ENCODE peak calls at places on chromosomes 7 and 10, in five cellular contexts. One of them, this sample, is unnamed. For H3K9me3, the result is how much of the 10 kb centered on the place peaks cover.

GRCh38 chr7:123241809-123242208 is 42.0 kb upstream of the SLC13A1 start:
- DNase-seq in neuronal stem cell: no peak
- DNase-seq in fibroblast of lung: no peak
- DNase-seq in aorta: no peak
- DNase-seq in upper lobe of right lung: no peak
- DNase-seq in this sample: no peak

GRCh38 chr10:97454330-97455036 is 8.5 kb downstream of the ZDHHC16 start:
- DNase-seq in neuronal stem cell: no peak
- DNase-seq in fibroblast of lung: peak
- DNase-seq in aorta: no peak
- DNase-seq in upper lobe of right lung: no peak
- DNase-seq in this sample: no peak

GRCh38 chr7:39192476-39192875 is 214.8 kb downstream of the POU6F2 start:
- DNase-seq in neuronal stem cell: no peak
- DNase-seq in fibroblast of lung: no peak
- DNase-seq in aorta: no peak
- DNase-seq in upper lobe of right lung: no peak
- DNase-seq in this sample: no peak

GRCh38 chr7:79361214-79361613 is 92.3 kb downstream of the MAGI2 start:
- DNase-seq in neuronal stem cell: no peak
- DNase-seq in fibroblast of lung: no peak
- DNase-seq in aorta: no peak
- DNase-seq in upper lobe of right lung: no peak
- DNase-seq in this sample: no peak

GRCh38 chr7:139771001-139771956 is 6.5 kb downstream of the HIPK2 start:
- DNase-seq in neuronal stem cell: no peak
- DNase-seq in fibroblast of lung: peak
- DNase-seq in aorta: no peak
- DNase-seq in upper lobe of right lung: no peak
- DNase-seq in this sample: no peak

GRCh38 chr10:90805211-90805610 is 52.6 kb downstream of the HTR7 start:
- DNase-seq in neuronal stem cell: no peak
- DNase-seq in fibroblast of lung: no peak
- DNase-seq in aorta: no peak
- DNase-seq in upper lobe of right lung: no peak
- DNase-seq in this sample: no peak

GRCh38 chr10:100683004-100683403 is 62.4 kb upstream of the PAX2 start:
- DNase-seq in neuronal stem cell: no peak
- DNase-seq in fibroblast of lung: no peak
- DNase-seq in aorta: no peak
- DNase-seq in upper lobe of right lung: no peak
- DNase-seq in this sample: no peak

GRCh38 chr10:14648042-14648765 is 126.5 kb downstream of the FAM107B start:
- DNase-seq in neuronal stem cell: peak
- DNase-seq in fibroblast of lung: peak
- DNase-seq in aorta: peak
- DNase-seq in upper lobe of right lung: peak
- DNase-seq in this sample: peak

GRCh38 chr10:3071405-3072198 is 4.3 kb downstream of the PFKP start:
- DNase-seq in neuronal stem cell: no peak
- DNase-seq in fibroblast of lung: peak
- DNase-seq in aorta: no peak
- DNase-seq in upper lobe of right lung: no peak
- DNase-seq in this sample: no peak

GRCh38 chr10:32271617-32272016 is 75.3 kb downstream of the EPC1 start:
- DNase-seq in neuronal stem cell: no peak
- DNase-seq in fibroblast of lung: peak
- DNase-seq in aorta: no peak
- DNase-seq in upper lobe of right lung: no peak
- DNase-seq in this sample: no peak

GRCh38 chr7:105621617-105622016 is 40.3 kb upstream of the EFCAB10 start:
- DNase-seq in neuronal stem cell: no peak
- DNase-seq in fibroblast of lung: peak
- DNase-seq in aorta: peak
- DNase-seq in upper lobe of right lung: peak
- DNase-seq in this sample: peak

GRCh38 chr10:90111671-90112070 is 410.3 kb downstream of the KIF20B start:
- DNase-seq in neuronal stem cell: no peak
- DNase-seq in fibroblast of lung: no peak
- DNase-seq in aorta: no peak
- DNase-seq in upper lobe of right lung: no peak
- DNase-seq in this sample: no peak

GRCh38 chr10:44008270-44008916 is 359.7 kb upstream of the ZNF32 start:
- DNase-seq in neuronal stem cell: no peak
- DNase-seq in fibroblast of lung: no peak
- DNase-seq in aorta: no peak
- DNase-seq in upper lobe of right lung: no peak
- DNase-seq in this sample: no peak

GRCh38 chr7:144632724-144633123 is 203.1 kb downstream of the TPK1 start:
- DNase-seq in neuronal stem cell: no peak
- DNase-seq in fibroblast of lung: no peak
- DNase-seq in aorta: no peak
- DNase-seq in upper lobe of right lung: no peak
- DNase-seq in this sample: no peak

GRCh38 chr10:21953585-21954057 is 49.9 kb downstream of the DNAJC1 start:
- DNase-seq in neuronal stem cell: no peak
- DNase-seq in fibroblast of lung: peak
- DNase-seq in aorta: no peak
- DNase-seq in upper lobe of right lung: no peak
- DNase-seq in this sample: no peak

GRCh38 chr7:27312820-27313219 is 70.2 kb downstream of the EVX1 start:
- DNase-seq in neuronal stem cell: no peak
- DNase-seq in fibroblast of lung: no peak
- DNase-seq in aorta: no peak
- DNase-seq in upper lobe of right lung: no peak
- DNase-seq in this sample: no peak

GRCh38 chr10:103598654-103599115 is 105.2 kb downstream of the NEURL1 start:
- DNase-seq in neuronal stem cell: peak
- DNase-seq in fibroblast of lung: peak
- DNase-seq in aorta: peak
- DNase-seq in upper lobe of right lung: no peak
- DNase-seq in this sample: no peak

GRCh38 chr10:123408660-123409059 is 254.5 kb downstream of the BUB3 start:
- DNase-seq in neuronal stem cell: no peak
- DNase-seq in fibroblast of lung: no peak
- DNase-seq in aorta: no peak
- DNase-seq in upper lobe of right lung: no peak
- DNase-seq in this sample: no peak

GRCh38 chr7:130298927-130299326 is 6.0 kb downstream of the CPA4 start:
- DNase-seq in neuronal stem cell: no peak
- DNase-seq in fibroblast of lung: no peak
- DNase-seq in aorta: no peak
- DNase-seq in upper lobe of right lung: no peak
- DNase-seq in this sample: no peak

GRCh38 chr10:653991-654646 is 35.3 kb downstream of the DIP2C start:
- DNase-seq in neuronal stem cell: no peak
- DNase-seq in fibroblast of lung: peak
- DNase-seq in aorta: no peak
- DNase-seq in upper lobe of right lung: no peak
- DNase-seq in this sample: no peak

GRCh38 chr7:150402671-150403321 is 23.7 kb downstream of the ZNF775 start:
- DNase-seq in neuronal stem cell: no peak
- DNase-seq in fibroblast of lung: no peak
- DNase-seq in aorta: no peak
- DNase-seq in upper lobe of right lung: peak
- DNase-seq in this sample: peak

GRCh38 chr7:133275008-133275407 is 22.1 kb downstream of the EXOC4 start:
- DNase-seq in neuronal stem cell: no peak
- DNase-seq in fibroblast of lung: no peak
- DNase-seq in aorta: no peak
- DNase-seq in upper lobe of right lung: no peak
- DNase-seq in this sample: no peak

GRCh38 chr10:109862738-109863137 is 60.6 kb downstream of the XPNPEP1 start:
- DNase-seq in neuronal stem cell: no peak
- DNase-seq in fibroblast of lung: no peak
- DNase-seq in aorta: no peak
- DNase-seq in upper lobe of right lung: no peak
- DNase-seq in this sample: no peak

GRCh38 chr10:24383681-24384106 is 174.8 kb downstream of the KIAA1217 start:
- DNase-seq in neuronal stem cell: no peak
- DNase-seq in fibroblast of lung: peak
- DNase-seq in aorta: peak
- DNase-seq in upper lobe of right lung: peak
- DNase-seq in this sample: peak

DNA sequence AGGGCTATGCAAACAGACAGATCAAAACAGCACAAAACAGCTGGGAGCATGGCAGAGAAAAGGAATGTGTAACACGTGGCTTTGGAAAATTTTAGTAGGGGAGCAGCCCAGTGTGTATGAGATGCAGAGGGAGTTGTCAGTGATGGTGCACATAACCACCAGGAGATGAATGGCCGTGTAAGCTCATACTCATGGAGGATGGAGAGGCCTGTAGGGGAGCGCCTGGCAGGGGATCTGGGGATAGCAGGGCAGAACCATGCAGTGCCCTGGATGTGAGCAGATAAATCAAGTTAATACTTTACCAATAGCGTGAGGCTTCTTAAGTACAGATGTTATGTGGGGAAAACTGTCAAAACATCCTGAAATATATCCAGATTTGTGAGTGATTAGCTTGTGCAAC is 45.6 kb downstream of the RHOBTB1 start:
- DNase-seq in neuronal stem cell: no peak
- DNase-seq in fibroblast of lung: no peak
- DNase-seq in aorta: no peak
- DNase-seq in upper lobe of right lung: no peak
- DNase-seq in this sample: no peak
- H3K9me3 ChIP-seq in neuronal stem cell: under half
- H3K9me3 ChIP-seq in fibroblast of lung: under half
- H3K9me3 ChIP-seq in aorta: under half
- H3K9me3 ChIP-seq in upper lobe of right lung: under half
- H3K9me3 ChIP-seq in this sample: under half

GRCh38 chr10:79249156-79250121 is 97.8 kb upstream of the PPIF start:
- DNase-seq in neuronal stem cell: no peak
- DNase-seq in fibroblast of lung: no peak
- DNase-seq in aorta: no peak
- DNase-seq in upper lobe of right lung: no peak
- DNase-seq in this sample: no peak
- H3K27ac ChIP-seq in neuronal stem cell: no peak
- H3K27ac ChIP-seq in fibroblast of lung: no peak
- H3K27ac ChIP-seq in aorta: no peak
- H3K27ac ChIP-seq in upper lobe of right lung: peak
- H3K27ac ChIP-seq in this sample: peak

GRCh38 chr10:85713885-85714284 is 652.7 kb downstream of the GRID1 start:
- DNase-seq in neuronal stem cell: no peak
- DNase-seq in fibroblast of lung: no peak
- DNase-seq in aorta: no peak
- DNase-seq in upper lobe of right lung: no peak
- DNase-seq in this sample: no peak

GRCh38 chr10:85720931-85721330 is 645.7 kb downstream of the GRID1 start:
- DNase-seq in neuronal stem cell: no peak
- DNase-seq in fibroblast of lung: no peak
- DNase-seq in aorta: no peak
- DNase-seq in upper lobe of right lung: no peak
- DNase-seq in this sample: no peak

GRCh38 chr10:85724215-85724614 is 642.4 kb downstream of the GRID1 start:
- DNase-seq in neuronal stem cell: no peak
- DNase-seq in fibroblast of lung: no peak
- DNase-seq in aorta: no peak
- DNase-seq in upper lobe of right lung: no peak
- DNase-seq in this sample: no peak

DNA sequence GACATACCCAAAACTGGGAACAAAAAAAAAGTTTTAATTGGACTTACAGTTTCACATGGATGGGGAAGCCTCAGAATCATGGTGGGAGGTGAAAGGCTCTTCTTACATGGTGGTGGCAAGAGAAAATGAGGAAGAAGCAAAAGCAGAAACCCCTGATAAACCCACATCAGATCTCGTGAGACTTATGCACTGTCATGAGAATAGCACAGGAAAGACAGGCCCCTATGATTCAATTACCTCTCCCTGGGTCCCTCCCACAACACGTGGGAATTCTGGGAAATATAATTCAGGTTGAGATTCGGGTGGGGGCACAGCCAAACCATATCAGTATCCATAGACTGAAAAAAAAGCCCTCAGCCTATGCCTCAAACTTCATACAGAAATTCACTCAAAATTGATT is 647.2 kb downstream of the GRID1 start:
- DNase-seq in neuronal stem cell: no peak
- DNase-seq in fibroblast of lung: no peak
- DNase-seq in aorta: no peak
- DNase-seq in upper lobe of right lung: no peak
- DNase-seq in this sample: no peak
- H3K9me3 ChIP-seq in neuronal stem cell: under half
- H3K9me3 ChIP-seq in fibroblast of lung: under half
- H3K9me3 ChIP-seq in aorta: under half
- H3K9me3 ChIP-seq in upper lobe of right lung: under half
- H3K9me3 ChIP-seq in this sample: under half

DNA sequence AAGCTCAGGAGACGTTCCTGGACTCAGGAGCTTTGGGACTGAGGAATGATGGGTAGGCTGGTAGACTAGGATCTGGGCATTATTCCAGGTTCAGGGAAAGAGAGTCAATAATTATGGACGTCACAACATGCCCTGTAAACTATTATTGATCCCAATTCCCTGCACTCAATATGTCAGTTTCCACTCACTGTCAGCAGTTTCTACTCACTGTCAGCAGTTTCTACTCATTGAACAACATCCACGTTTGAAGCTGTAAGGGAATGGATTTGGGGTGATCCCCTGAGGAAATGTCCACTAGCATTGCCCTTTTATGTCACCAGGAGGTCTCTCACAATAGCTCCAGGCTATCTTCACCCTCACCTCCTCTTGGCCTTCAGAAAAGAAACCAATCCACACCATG is 1268.6 kb downstream of the TYW1 start:
- DNase-seq in neuronal stem cell: no peak
- DNase-seq in fibroblast of lung: no peak
- DNase-seq in aorta: no peak
- DNase-seq in upper lobe of right lung: no peak
- DNase-seq in this sample: no peak
- H3K27ac ChIP-seq in neuronal stem cell: no peak
- H3K27ac ChIP-seq in fibroblast of lung: no peak
- H3K27ac ChIP-seq in aorta: no peak
- H3K27ac ChIP-seq in upper lobe of right lung: no peak
- H3K27ac ChIP-seq in this sample: no peak